ENCODE peak calls at places on chromosomes 7 and 10, in seven cellular contexts. One of them, this sample, is unnamed.

GRCh38 chr7:139915301-139915863 is 86.3 kb downstream of the TBXAS1 start:
- DNase-seq in SK-N-DZ: no peak
- DNase-seq in nephron progenitor cell: no peak
- DNase-seq in substantia nigra: no peak
- DNase-seq in CD8-positive, alpha-beta memory T cell: no peak
- DNase-seq in activated CD8-positive, alpha-beta T cell treated with anti-CD3 and anti-CD28 coated beads for 36 hours: no peak
- DNase-seq in BE2C: no peak
- DNase-seq in this sample: no peak

GRCh38 chr10:77685494-77685893 is 47.9 kb upstream of the KCNMA1 start:
- DNase-seq in SK-N-DZ: no peak
- DNase-seq in nephron progenitor cell: no peak
- DNase-seq in substantia nigra: no peak
- DNase-seq in CD8-positive, alpha-beta memory T cell: no peak
- DNase-seq in activated CD8-positive, alpha-beta T cell treated with anti-CD3 and anti-CD28 coated beads for 36 hours: no peak
- DNase-seq in BE2C: no peak
- DNase-seq in this sample: no peak

GRCh38 chr10:18735711-18736110 is 76.5 kb downstream of the ARL5B start:
- DNase-seq in SK-N-DZ: no peak
- DNase-seq in nephron progenitor cell: no peak
- DNase-seq in substantia nigra: no peak
- DNase-seq in CD8-positive, alpha-beta memory T cell: no peak
- DNase-seq in activated CD8-positive, alpha-beta T cell treated with anti-CD3 and anti-CD28 coated beads for 36 hours: no peak
- DNase-seq in BE2C: no peak
- DNase-seq in this sample: no peak

GRCh38 chr10:96721207-96721572 is 876 bp upstream of the PIK3AP1 start:
- DNase-seq in SK-N-DZ: no peak
- DNase-seq in nephron progenitor cell: no peak
- DNase-seq in substantia nigra: no peak
- DNase-seq in CD8-positive, alpha-beta memory T cell: no peak
- DNase-seq in activated CD8-positive, alpha-beta T cell treated with anti-CD3 and anti-CD28 coated beads for 36 hours: no peak
- DNase-seq in BE2C: no peak
- DNase-seq in this sample: no peak

GRCh38 chr7:79828866-79829265 is 305.8 kb upstream of the GNAI1 start:
- DNase-seq in SK-N-DZ: no peak
- DNase-seq in nephron progenitor cell: no peak
- DNase-seq in substantia nigra: no peak
- DNase-seq in CD8-positive, alpha-beta memory T cell: no peak
- DNase-seq in activated CD8-positive, alpha-beta T cell treated with anti-CD3 and anti-CD28 coated beads for 36 hours: no peak
- DNase-seq in BE2C: no peak
- DNase-seq in this sample: no peak

GRCh38 chr7:88357794-88358533 is 51.3 kb upstream of the STEAP4 start:
- DNase-seq in SK-N-DZ: no peak
- DNase-seq in nephron progenitor cell: no peak
- DNase-seq in substantia nigra: no peak
- DNase-seq in CD8-positive, alpha-beta memory T cell: no peak
- DNase-seq in activated CD8-positive, alpha-beta T cell treated with anti-CD3 and anti-CD28 coated beads for 36 hours: no peak
- DNase-seq in BE2C: no peak
- DNase-seq in this sample: no peak

GRCh38 chr10:6187278-6187677 is 15.5 kb upstream of the PFKFB3 start:
- DNase-seq in SK-N-DZ: no peak
- DNase-seq in nephron progenitor cell: no peak
- DNase-seq in substantia nigra: no peak
- DNase-seq in CD8-positive, alpha-beta memory T cell: no peak
- DNase-seq in activated CD8-positive, alpha-beta T cell treated with anti-CD3 and anti-CD28 coated beads for 36 hours: no peak
- DNase-seq in BE2C: no peak
- DNase-seq in this sample: no peak

GRCh38 chr10:87670591-87670990 is 10.9 kb downstream of the PAPSS2 start:
- DNase-seq in SK-N-DZ: no peak
- DNase-seq in nephron progenitor cell: no peak
- DNase-seq in substantia nigra: no peak
- DNase-seq in CD8-positive, alpha-beta memory T cell: no peak
- DNase-seq in activated CD8-positive, alpha-beta T cell treated with anti-CD3 and anti-CD28 coated beads for 36 hours: no peak
- DNase-seq in BE2C: no peak
- DNase-seq in this sample: no peak

GRCh38 chr10:17782921-17783665 is 26.1 kb upstream of the MRC1 start:
- DNase-seq in SK-N-DZ: no peak
- DNase-seq in nephron progenitor cell: no peak
- DNase-seq in substantia nigra: no peak
- DNase-seq in CD8-positive, alpha-beta memory T cell: no peak
- DNase-seq in activated CD8-positive, alpha-beta T cell treated with anti-CD3 and anti-CD28 coated beads for 36 hours: no peak
- DNase-seq in BE2C: peak
- DNase-seq in this sample: peak